ENCODE peak calls at places on chromosomes 7 and 10, in four cellular contexts. M is IMR-90, W is GM12878, A is K562. K is an unnamed sample.

GRCh38 chr10:52318136-52318810 is 4.2 kb downstream of the DKK1 start:
- DNase-seq in W (no peak), A (no peak), M (peak; percentile 68), K (peak; percentile 78)

GRCh38 chr10:119301397-119301796 is 94.0 kb downstream of the GRK5 start:
- DNase-seq in W (no peak), M (peak; percentile 24), A (no peak), K (peak; percentile 65)

GRCh38 chr10:90136731-90137316 is 435.4 kb downstream of the KIF20B start:
- DNase-seq in M (peak; percentile 2), W (no peak), A (no peak), K (no peak)

GRCh38 chr7:832292-832967 is at the start of gene SUN1:
- DNase-seq in W (peak; percentile 26), M (peak; percentile 88), A (no peak), K (peak; percentile 88)

GRCh38 chr10:18829259-18829658 is 170.0 kb downstream of the ARL5B start:
- DNase-seq in M (no peak), W (no peak), A (no peak), K (no peak)

GRCh38 chr7:14104861-14105260 is 115.4 kb upstream of the ETV1 start:
- DNase-seq in M (no peak), W (no peak), A (no peak), K (no peak)

GRCh38 chr7:158321056-158321700 is 266.4 kb downstream of the PTPRN2 start:
- DNase-seq in A (no peak), M (no peak), W (no peak), K (no peak)

GRCh38 chr7:4216016-4216415 is 466.1 kb upstream of the FOXK1 start:
- DNase-seq in M (no peak), A (no peak), W (no peak), K (no peak)

GRCh38 chr10:110504111-110504735 is 6.5 kb downstream of the DUSP5 start:
- DNase-seq in A (peak; percentile 39), M (peak; percentile 91), W (peak; percentile 93), K (peak; percentile 94)

GRCh38 chr10:13970231-13970966 is 360.3 kb downstream of the FRMD4A start:
- DNase-seq in M (no peak), A (no peak), W (no peak), K (no peak)

GRCh38 chr10:93319855-93320254 is 162.3 kb downstream of the MYOF start:
- DNase-seq in M (no peak), W (no peak), A (no peak), K (no peak)

GRCh38 chr10:124106241-124106905 is 13.0 kb upstream of the CHST15 start:
- DNase-seq in W (peak; percentile 57), A (no peak), M (peak; percentile 55), K (peak; percentile 97)

GRCh38 chr10:79482721-79483120 is 29.6 kb upstream of the EIF5AL1 start:
- DNase-seq in A (no peak), M (no peak), W (no peak), K (no peak)

GRCh38 chr7:107150375-107151073 is 18.3 kb upstream of the HBP1 start:
- DNase-seq in A (peak; percentile 62), W (no peak), M (peak; percentile 78), K (peak; percentile 89)

GRCh38 chr10:84452006-84452405 is 123.6 kb downstream of the CCSER2 start:
- DNase-seq in A (no peak), M (peak; percentile 82), W (no peak), K (no peak)

GRCh38 chr7:155374276-155375252 is 76.9 kb downstream of the INSIG1 start:
- DNase-seq in A (no peak), W (no peak), M (no peak), K (no peak)

GRCh38 chr7:7698930-7699329 is 19.5 kb downstream of the RPA3 start:
- DNase-seq in A (no peak), W (no peak), M (no peak), K (no peak)
- TF ChIP-seq FOS in A (no peak), W (no peak), M (no peak), K (no peak)

GRCh38 chr10:33746878-33747277 is 412.4 kb upstream of the NRP1 start:
- DNase-seq in W (no peak), M (peak; percentile 66), A (no peak), K (no peak)
- TF ChIP-seq FOS in W (no peak), M (no peak), A (no peak), K (no peak)

GRCh38 chr10:35961501-35961900 is 319.4 kb upstream of the FZD8 start:
- DNase-seq in M (peak; percentile 68), A (no peak), W (no peak), K (no peak)
- TF ChIP-seq FOS in M (no peak), A (no peak), W (no peak), K (peak; percentile 45)

GRCh38 chr7:36415104-36415503 is 25.4 kb downstream of the ANLN start:
- DNase-seq in A (peak; percentile 29), M (no peak), W (no peak), K (no peak)
- TF ChIP-seq FOS in A (no peak), M (no peak), W (no peak), K (no peak)

GRCh38 chr7:27185013-27185707 is at the start of gene HOXA11:
- DNase-seq in M (peak; percentile 20), A (no peak), W (no peak), K (peak; percentile 94)
- TF ChIP-seq FOS in M (no peak), A (no peak), W (no peak), K (no peak)

DNA sequence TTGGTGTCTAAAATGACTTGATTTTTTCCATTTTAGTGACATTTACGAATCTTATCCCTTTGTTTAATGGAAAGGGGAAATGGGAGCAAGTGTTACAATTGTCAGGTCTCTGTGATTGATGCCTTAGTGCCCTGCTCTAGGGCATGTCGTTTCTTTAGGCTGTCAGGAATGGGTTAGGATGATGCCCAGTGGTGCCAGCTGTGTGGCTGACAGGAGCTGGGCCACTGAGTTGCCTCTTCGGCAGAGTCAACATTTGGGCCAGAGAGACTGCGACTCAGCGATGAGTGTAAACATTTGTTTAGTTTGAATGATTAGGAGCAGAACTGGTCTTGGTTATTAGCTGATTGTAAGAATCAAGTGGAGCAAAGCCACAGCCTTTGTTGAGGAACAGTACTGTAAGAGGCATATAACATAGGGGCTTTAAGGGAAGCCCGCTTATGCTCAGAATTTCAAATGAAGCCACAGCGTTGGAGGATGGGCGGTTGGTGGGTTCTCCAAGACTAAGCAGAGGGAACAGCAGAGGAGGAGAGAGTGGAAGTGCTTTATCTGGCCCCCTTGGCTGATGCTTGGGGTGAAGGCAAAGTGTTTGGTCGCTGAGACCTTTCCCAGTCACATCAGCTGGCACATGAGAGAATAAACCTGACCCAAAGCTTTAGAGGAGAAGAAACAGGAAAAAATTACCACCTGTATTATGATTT is 81.8 kb downstream of the CDK14 start:
- DNase-seq in M (peak; percentile 34), W (no peak), A (no peak), K (no peak)
- TF ChIP-seq FOS in M (no peak), W (no peak), A (no peak), K (no peak)

GRCh38 chr7:121752706-121753105 is 120.3 kb upstream of the PTPRZ1 start:
- DNase-seq in W (no peak), A (no peak), M (peak; percentile 13), K (no peak)
- TF ChIP-seq FOS in W (no peak), A (no peak), M (no peak), K (no peak)